ENCODE peak calls at places on chromosomes 16 and 17, in nine cellular contexts. One of them, this sample, is unnamed.
A peak's percentile ranks its signal among the peaks of the same experiment; 100 is the strongest.

GRCh38 chr16:11118479-11118878 is 137.5 kb downstream of the SOCS1 start:
- DNase-seq in A549: no peak
- DNase-seq in cardiac fibroblast: peak; percentile 56
- DNase-seq in lung: no peak
- DNase-seq in spleen: no peak
- DNase-seq in GM23338: no peak
- DNase-seq in progenitor cell of endocrine pancreas: no peak
- DNase-seq in tibial artery: no peak
- DNase-seq in ascending aorta: no peak
- DNase-seq in this sample: no peak

GRCh38 chr16:85899444-85899843 is 482 bp downstream of the IRF8 start:
- DNase-seq in A549: no peak
- DNase-seq in cardiac fibroblast: no peak
- DNase-seq in lung: no peak
- DNase-seq in spleen: no peak
- DNase-seq in GM23338: no peak
- DNase-seq in progenitor cell of endocrine pancreas: no peak
- DNase-seq in tibial artery: no peak
- DNase-seq in ascending aorta: no peak
- DNase-seq in this sample: no peak

GRCh38 chr17:8892338-8892690 is 24.8 kb upstream of the PIK3R6 start:
- DNase-seq in A549: no peak
- DNase-seq in cardiac fibroblast: peak; percentile 23
- DNase-seq in lung: no peak
- DNase-seq in spleen: no peak
- DNase-seq in GM23338: no peak
- DNase-seq in progenitor cell of endocrine pancreas: no peak
- DNase-seq in tibial artery: no peak
- DNase-seq in ascending aorta: no peak
- DNase-seq in this sample: no peak

GRCh38 chr17:47717261-47717697 is 15.8 kb upstream of the TBX21 start:
- DNase-seq in A549: no peak
- DNase-seq in cardiac fibroblast: no peak
- DNase-seq in lung: no peak
- DNase-seq in spleen: peak; percentile 72
- DNase-seq in GM23338: peak; percentile 37
- DNase-seq in progenitor cell of endocrine pancreas: no peak
- DNase-seq in tibial artery: no peak
- DNase-seq in ascending aorta: no peak
- DNase-seq in this sample: no peak

GRCh38 chr17:76004750-76005262 is 4.2 kb downstream of the CDK3 start:
- DNase-seq in A549: no peak
- DNase-seq in cardiac fibroblast: no peak
- DNase-seq in lung: no peak
- DNase-seq in spleen: no peak
- DNase-seq in GM23338: no peak
- DNase-seq in progenitor cell of endocrine pancreas: no peak
- DNase-seq in tibial artery: no peak
- DNase-seq in ascending aorta: no peak
- DNase-seq in this sample: no peak

GRCh38 chr16:10987361-10988163 is 43.2 kb downstream of the CLEC16A start:
- DNase-seq in A549: no peak
- DNase-seq in cardiac fibroblast: no peak
- DNase-seq in lung: no peak
- DNase-seq in spleen: no peak
- DNase-seq in GM23338: no peak
- DNase-seq in progenitor cell of endocrine pancreas: no peak
- DNase-seq in tibial artery: no peak
- DNase-seq in ascending aorta: no peak
- DNase-seq in this sample: no peak

GRCh38 chr16:4316732-4317461 is 1.0 kb downstream of the GLIS2 start:
- DNase-seq in A549: no peak
- DNase-seq in cardiac fibroblast: peak; percentile 27
- DNase-seq in lung: peak; percentile 75
- DNase-seq in spleen: no peak
- DNase-seq in GM23338: no peak
- DNase-seq in progenitor cell of endocrine pancreas: no peak
- DNase-seq in tibial artery: peak; percentile 95
- DNase-seq in ascending aorta: peak; percentile 89
- DNase-seq in this sample: peak; percentile 60

GRCh38 chr17:1078831-1079561 is 82.1 kb downstream of the TIMM22 start:
- DNase-seq in A549: no peak
- DNase-seq in cardiac fibroblast: no peak
- DNase-seq in lung: no peak
- DNase-seq in spleen: no peak
- DNase-seq in GM23338: peak; percentile 75
- DNase-seq in progenitor cell of endocrine pancreas: no peak
- DNase-seq in tibial artery: no peak
- DNase-seq in ascending aorta: no peak
- DNase-seq in this sample: peak; percentile 65

GRCh38 chr17:12789976-12790805 is 893 bp downstream of the ARHGAP44 start:
- DNase-seq in A549: no peak
- DNase-seq in cardiac fibroblast: no peak
- DNase-seq in lung: peak; percentile 31
- DNase-seq in spleen: peak; percentile 74
- DNase-seq in GM23338: peak; percentile 71
- DNase-seq in progenitor cell of endocrine pancreas: peak; percentile 28
- DNase-seq in tibial artery: no peak
- DNase-seq in ascending aorta: no peak
- DNase-seq in this sample: peak; percentile 15

GRCh38 chr17:27239046-27239445 is 54.9 kb upstream of the WSB1 start:
- DNase-seq in A549: no peak
- DNase-seq in cardiac fibroblast: no peak
- DNase-seq in lung: no peak
- DNase-seq in spleen: no peak
- DNase-seq in GM23338: no peak
- DNase-seq in progenitor cell of endocrine pancreas: no peak
- DNase-seq in tibial artery: no peak
- DNase-seq in ascending aorta: no peak
- DNase-seq in this sample: no peak

GRCh38 chr17:72514888-72515287 is 394.1 kb downstream of the SOX9 start:
- DNase-seq in A549: no peak
- DNase-seq in cardiac fibroblast: peak; percentile 62
- DNase-seq in lung: no peak
- DNase-seq in spleen: no peak
- DNase-seq in GM23338: no peak
- DNase-seq in progenitor cell of endocrine pancreas: no peak
- DNase-seq in tibial artery: no peak
- DNase-seq in ascending aorta: no peak
- DNase-seq in this sample: peak; percentile 53

GRCh38 chr17:20095366-20096080 is 86.4 kb downstream of the SPECC1 start:
- DNase-seq in A549: peak; percentile 67
- DNase-seq in cardiac fibroblast: peak; percentile 51
- DNase-seq in lung: no peak
- DNase-seq in spleen: no peak
- DNase-seq in GM23338: peak; percentile 82
- DNase-seq in progenitor cell of endocrine pancreas: peak; percentile 24
- DNase-seq in tibial artery: peak; percentile 92
- DNase-seq in ascending aorta: peak; percentile 89
- DNase-seq in this sample: peak; percentile 79

GRCh38 chr16:22001591-22001990 is 675 bp upstream of the PDZD9 start:
- DNase-seq in A549: no peak
- DNase-seq in cardiac fibroblast: peak; percentile 72
- DNase-seq in lung: no peak
- DNase-seq in spleen: no peak
- DNase-seq in GM23338: no peak
- DNase-seq in progenitor cell of endocrine pancreas: no peak
- DNase-seq in tibial artery: no peak
- DNase-seq in ascending aorta: no peak
- DNase-seq in this sample: no peak

GRCh38 chr17:42275527-42276358 is 448 bp downstream of the STAT5B start:
- DNase-seq in A549: no peak
- DNase-seq in cardiac fibroblast: peak; percentile 33
- DNase-seq in lung: no peak
- DNase-seq in spleen: peak; percentile 74
- DNase-seq in GM23338: peak; percentile 58
- DNase-seq in progenitor cell of endocrine pancreas: peak; percentile 42
- DNase-seq in tibial artery: no peak
- DNase-seq in ascending aorta: no peak
- DNase-seq in this sample: no peak
- TF ChIP-seq CTCF in A549: no peak
- TF ChIP-seq CTCF in cardiac fibroblast: no peak
- TF ChIP-seq CTCF in lung: no peak
- TF ChIP-seq CTCF in spleen: no peak
- TF ChIP-seq CTCF in GM23338: no peak
- TF ChIP-seq CTCF in progenitor cell of endocrine pancreas: no peak
- TF ChIP-seq CTCF in tibial artery: no peak
- TF ChIP-seq CTCF in ascending aorta: no peak
- TF ChIP-seq CTCF in this sample: no peak

DNA sequence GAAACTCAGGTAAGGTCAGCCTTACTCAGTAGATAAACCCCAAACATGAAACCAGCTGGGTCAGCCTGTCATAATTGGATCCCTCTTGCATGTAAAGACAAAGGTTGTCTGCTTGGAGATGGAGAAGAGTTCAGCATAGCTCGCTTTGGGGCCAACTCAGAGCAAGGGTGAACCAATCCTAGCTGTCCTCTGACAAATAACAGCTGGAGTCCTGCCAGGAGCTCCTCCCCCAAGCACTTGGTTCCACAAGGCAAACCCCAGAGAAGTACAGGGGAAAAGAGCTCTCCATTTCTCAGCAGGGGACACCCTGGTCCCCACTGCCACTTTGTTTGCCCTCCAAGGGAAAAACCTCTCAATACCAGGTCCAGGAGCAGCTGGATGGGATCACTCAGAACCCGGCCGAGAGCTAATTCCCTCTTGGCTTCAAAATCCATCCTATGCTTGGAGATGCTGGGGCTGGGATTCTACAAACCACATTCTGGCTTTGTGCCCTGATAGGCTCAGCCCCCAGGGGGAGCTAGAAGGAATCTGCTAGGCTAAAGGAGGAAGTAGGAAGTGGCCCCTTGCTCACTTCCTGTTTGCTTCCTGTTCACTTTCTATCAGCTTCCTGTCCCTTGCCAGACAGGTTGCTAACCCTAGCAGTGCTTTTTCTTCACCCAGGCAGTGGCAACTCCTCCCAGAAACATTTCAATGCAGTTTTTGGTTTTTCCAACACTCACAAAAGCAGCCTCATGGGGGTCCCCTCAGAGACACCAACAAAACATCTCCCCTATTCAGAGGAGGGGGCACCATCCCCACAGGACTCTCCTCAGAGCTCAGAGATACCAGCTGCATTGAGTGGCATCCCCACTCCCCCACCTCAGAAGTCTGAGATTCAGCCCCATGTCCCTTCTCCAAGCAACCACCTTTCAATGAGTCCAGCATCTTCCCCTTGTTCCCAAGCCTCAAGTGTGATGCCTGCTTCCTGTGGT is 30.7 kb downstream of the CDRT4 start:
- DNase-seq in A549: peak; percentile 41
- DNase-seq in cardiac fibroblast: peak; percentile 70
- DNase-seq in lung: peak; percentile 67
- DNase-seq in spleen: no peak
- DNase-seq in GM23338: peak; percentile 62
- DNase-seq in progenitor cell of endocrine pancreas: no peak
- DNase-seq in tibial artery: peak; percentile 70
- DNase-seq in ascending aorta: no peak
- DNase-seq in this sample: peak; percentile 76
- TF ChIP-seq CTCF in A549: no peak
- TF ChIP-seq CTCF in cardiac fibroblast: peak; percentile 36
- TF ChIP-seq CTCF in lung: no peak
- TF ChIP-seq CTCF in spleen: no peak
- TF ChIP-seq CTCF in GM23338: peak; percentile 62
- TF ChIP-seq CTCF in progenitor cell of endocrine pancreas: peak; percentile 19
- TF ChIP-seq CTCF in tibial artery: no peak
- TF ChIP-seq CTCF in ascending aorta: no peak
- TF ChIP-seq CTCF in this sample: peak; percentile 55

GRCh38 chr17:14926526-14927122 is 338.5 kb downstream of the PMP22 start:
- DNase-seq in A549: peak; percentile 36
- DNase-seq in cardiac fibroblast: peak; percentile 84
- DNase-seq in lung: peak; percentile 39
- DNase-seq in spleen: no peak
- DNase-seq in GM23338: peak; percentile 86
- DNase-seq in progenitor cell of endocrine pancreas: peak; percentile 39
- DNase-seq in tibial artery: no peak
- DNase-seq in ascending aorta: no peak
- DNase-seq in this sample: no peak
- TF ChIP-seq CTCF in A549: peak; percentile 95
- TF ChIP-seq CTCF in cardiac fibroblast: peak; percentile 73
- TF ChIP-seq CTCF in lung: peak; percentile 58
- TF ChIP-seq CTCF in spleen: peak; percentile 57
- TF ChIP-seq CTCF in GM23338: peak; percentile 86
- TF ChIP-seq CTCF in progenitor cell of endocrine pancreas: peak; percentile 90
- TF ChIP-seq CTCF in tibial artery: peak; percentile 59
- TF ChIP-seq CTCF in ascending aorta: peak; percentile 69
- TF ChIP-seq CTCF in this sample: peak; percentile 78

GRCh38 chr17:11026903-11027302 is 189.0 kb upstream of the PIRT start:
- DNase-seq in A549: no peak
- DNase-seq in cardiac fibroblast: no peak
- DNase-seq in lung: no peak
- DNase-seq in spleen: no peak
- DNase-seq in GM23338: no peak
- DNase-seq in progenitor cell of endocrine pancreas: no peak
- DNase-seq in tibial artery: no peak
- DNase-seq in ascending aorta: no peak
- DNase-seq in this sample: no peak

GRCh38 chr17:11028349-11028748 is 190.5 kb upstream of the PIRT start:
- DNase-seq in A549: no peak
- DNase-seq in cardiac fibroblast: no peak
- DNase-seq in lung: no peak
- DNase-seq in spleen: no peak
- DNase-seq in GM23338: no peak
- DNase-seq in progenitor cell of endocrine pancreas: no peak
- DNase-seq in tibial artery: no peak
- DNase-seq in ascending aorta: no peak
- DNase-seq in this sample: no peak

GRCh38 chr17:11035681-11036080 is 197.8 kb upstream of the PIRT start:
- DNase-seq in A549: no peak
- DNase-seq in cardiac fibroblast: no peak
- DNase-seq in lung: no peak
- DNase-seq in spleen: no peak
- DNase-seq in GM23338: no peak
- DNase-seq in progenitor cell of endocrine pancreas: no peak
- DNase-seq in tibial artery: no peak
- DNase-seq in ascending aorta: no peak
- DNase-seq in this sample: no peak

GRCh38 chr17:11031787-11032186 is 193.9 kb upstream of the PIRT start:
- DNase-seq in A549: peak; percentile 14
- DNase-seq in cardiac fibroblast: no peak
- DNase-seq in lung: no peak
- DNase-seq in spleen: no peak
- DNase-seq in GM23338: peak; percentile 23
- DNase-seq in progenitor cell of endocrine pancreas: no peak
- DNase-seq in tibial artery: no peak
- DNase-seq in ascending aorta: no peak
- DNase-seq in this sample: no peak
- TF ChIP-seq CTCF in A549: no peak
- TF ChIP-seq CTCF in cardiac fibroblast: no peak
- TF ChIP-seq CTCF in lung: no peak
- TF ChIP-seq CTCF in spleen: no peak
- TF ChIP-seq CTCF in GM23338: no peak
- TF ChIP-seq CTCF in progenitor cell of endocrine pancreas: peak; percentile 31
- TF ChIP-seq CTCF in tibial artery: no peak
- TF ChIP-seq CTCF in ascending aorta: no peak
- TF ChIP-seq CTCF in this sample: no peak

GRCh38 chr16:81879625-81880024 is 100.5 kb downstream of the PLCG2 start:
- DNase-seq in A549: no peak
- DNase-seq in cardiac fibroblast: no peak
- DNase-seq in lung: no peak
- DNase-seq in spleen: no peak
- DNase-seq in GM23338: peak; percentile 48
- DNase-seq in progenitor cell of endocrine pancreas: no peak
- DNase-seq in tibial artery: no peak
- DNase-seq in ascending aorta: no peak
- DNase-seq in this sample: no peak
- TF ChIP-seq CTCF in A549: no peak
- TF ChIP-seq CTCF in cardiac fibroblast: peak; percentile 13
- TF ChIP-seq CTCF in lung: no peak
- TF ChIP-seq CTCF in spleen: no peak
- TF ChIP-seq CTCF in GM23338: peak; percentile 73
- TF ChIP-seq CTCF in progenitor cell of endocrine pancreas: no peak
- TF ChIP-seq CTCF in tibial artery: no peak
- TF ChIP-seq CTCF in ascending aorta: no peak
- TF ChIP-seq CTCF in this sample: peak; percentile 9

GRCh38 chr16:47049901-47050583 is 76.6 kb upstream of the DNAJA2 start:
- DNase-seq in A549: no peak
- DNase-seq in cardiac fibroblast: no peak
- DNase-seq in lung: no peak
- DNase-seq in spleen: peak; percentile 59
- DNase-seq in GM23338: no peak
- DNase-seq in progenitor cell of endocrine pancreas: no peak
- DNase-seq in tibial artery: no peak
- DNase-seq in ascending aorta: no peak
- DNase-seq in this sample: no peak
- TF ChIP-seq CTCF in A549: no peak
- TF ChIP-seq CTCF in cardiac fibroblast: no peak
- TF ChIP-seq CTCF in lung: no peak
- TF ChIP-seq CTCF in spleen: no peak
- TF ChIP-seq CTCF in GM23338: peak; percentile 40
- TF ChIP-seq CTCF in progenitor cell of endocrine pancreas: no peak
- TF ChIP-seq CTCF in tibial artery: no peak
- TF ChIP-seq CTCF in ascending aorta: no peak
- TF ChIP-seq CTCF in this sample: no peak

This sample was measured in left ventricle myocardium inferior.